ENCODE peak calls at places on chromosomes 5 and 9, in four cellular contexts. One of them, this sample, is unnamed.

GRCh38 chr9:113416149-113416726 is 5.7 kb downstream of the C9orf43 start:
- DNase-seq in HS-5: no peak
- DNase-seq in H54: no peak
- DNase-seq in Ammon's horn: peak
- DNase-seq in this sample: no peak

GRCh38 chr5:154757647-154758406 is 2.6 kb downstream of the LARP1 start:
- DNase-seq in Ammon's horn: no peak
- DNase-seq in HS-5: no peak
- DNase-seq in H54: no peak
- DNase-seq in this sample: no peak

GRCh38 chr9:122302541-122302940 is 37.9 kb downstream of the MRRF start:
- DNase-seq in HS-5: no peak
- DNase-seq in Ammon's horn: no peak
- DNase-seq in H54: no peak
- DNase-seq in this sample: no peak

GRCh38 chr5:160938532-160938931 is 86.5 kb upstream of the ATP10B start:
- DNase-seq in Ammon's horn: peak
- DNase-seq in H54: no peak
- DNase-seq in HS-5: no peak
- DNase-seq in this sample: no peak

GRCh38 chr9:4143951-4144717 is 155.7 kb downstream of the GLIS3 start:
- DNase-seq in HS-5: no peak
- DNase-seq in H54: no peak
- DNase-seq in Ammon's horn: no peak
- DNase-seq in this sample: no peak

GRCh38 chr5:176144508-176144907 is 93.7 kb upstream of the SIMC1 start:
- DNase-seq in Ammon's horn: no peak
- DNase-seq in HS-5: no peak
- DNase-seq in H54: no peak
- DNase-seq in this sample: no peak

GRCh38 chr5:32172908-32173393 is 1.2 kb downstream of the GOLPH3 start:
- DNase-seq in H54: no peak
- DNase-seq in HS-5: no peak
- DNase-seq in Ammon's horn: no peak
- DNase-seq in this sample: no peak

GRCh38 chr9:98899399-98900056 is 44.2 kb upstream of the COL15A1 start:
- DNase-seq in H54: no peak
- DNase-seq in HS-5: peak
- DNase-seq in Ammon's horn: peak
- DNase-seq in this sample: peak